ENCODE peak calls at places on chromosomes 6 and 20, in five cellular contexts. One of them, this sample, is unnamed.

GRCh38 chr6:140957334-140957733 is 1175.4 kb upstream of the GJE1 start:
- DNase-seq in IMR-90: no peak
- DNase-seq in psoas muscle: no peak
- DNase-seq in bronchial epithelial cell: no peak
- DNase-seq in fibroblast of villous mesenchyme: no peak
- DNase-seq in this sample: no peak

GRCh38 chr6:106692823-106693216 is 63.4 kb downstream of the QRSL1 start:
- DNase-seq in psoas muscle: no peak
- DNase-seq in IMR-90: no peak
- DNase-seq in bronchial epithelial cell: no peak
- DNase-seq in fibroblast of villous mesenchyme: no peak
- DNase-seq in this sample: no peak

GRCh38 chr6:164370773-164371172 is 938.6 kb downstream of the C6orf118 start:
- DNase-seq in fibroblast of villous mesenchyme: peak
- DNase-seq in bronchial epithelial cell: peak
- DNase-seq in IMR-90: no peak
- DNase-seq in psoas muscle: no peak
- DNase-seq in this sample: no peak

GRCh38 chr6:15521516-15521915 is 141.3 kb downstream of the DTNBP1 start:
- DNase-seq in fibroblast of villous mesenchyme: peak
- DNase-seq in psoas muscle: no peak
- DNase-seq in IMR-90: no peak
- DNase-seq in bronchial epithelial cell: no peak
- DNase-seq in this sample: no peak

GRCh38 chr6:122673345-122673961 is 63.2 kb downstream of the PKIB start:
- DNase-seq in IMR-90: no peak
- DNase-seq in fibroblast of villous mesenchyme: peak
- DNase-seq in psoas muscle: no peak
- DNase-seq in bronchial epithelial cell: peak
- DNase-seq in this sample: no peak

GRCh38 chr20:62860924-62861691 is 514 bp downstream of the TCFL5 start:
- DNase-seq in IMR-90: no peak
- DNase-seq in bronchial epithelial cell: no peak
- DNase-seq in psoas muscle: no peak
- DNase-seq in fibroblast of villous mesenchyme: peak
- DNase-seq in this sample: no peak

GRCh38 chr6:48476257-48476656 is 365.3 kb upstream of the PTCHD4 start:
- DNase-seq in IMR-90: peak
- DNase-seq in bronchial epithelial cell: peak
- DNase-seq in psoas muscle: no peak
- DNase-seq in fibroblast of villous mesenchyme: peak
- DNase-seq in this sample: no peak

GRCh38 chr6:10407674-10408054 is 7.2 kb downstream of the TFAP2A start:
- DNase-seq in IMR-90: no peak
- DNase-seq in fibroblast of villous mesenchyme: no peak
- DNase-seq in bronchial epithelial cell: no peak
- DNase-seq in psoas muscle: no peak
- DNase-seq in this sample: no peak

GRCh38 chr6:43871933-43872332 is 101.9 kb downstream of the VEGFA start:
- DNase-seq in bronchial epithelial cell: no peak
- DNase-seq in IMR-90: no peak
- DNase-seq in psoas muscle: no peak
- DNase-seq in fibroblast of villous mesenchyme: no peak
- DNase-seq in this sample: no peak

GRCh38 chr20:20455945-20456344 is 88.0 kb downstream of the INSM1 start:
- DNase-seq in psoas muscle: no peak
- DNase-seq in IMR-90: no peak
- DNase-seq in bronchial epithelial cell: no peak
- DNase-seq in fibroblast of villous mesenchyme: no peak
- DNase-seq in this sample: no peak

GRCh38 chr6:1070085-1070521 is 241.8 kb upstream of the FOXQ1 start:
- DNase-seq in psoas muscle: no peak
- DNase-seq in fibroblast of villous mesenchyme: peak
- DNase-seq in bronchial epithelial cell: no peak
- DNase-seq in IMR-90: peak
- DNase-seq in this sample: no peak

GRCh38 chr6:86255973-86256372 is 613.3 kb upstream of the SYNCRIP start:
- DNase-seq in psoas muscle: no peak
- DNase-seq in bronchial epithelial cell: no peak
- DNase-seq in fibroblast of villous mesenchyme: no peak
- DNase-seq in IMR-90: no peak
- DNase-seq in this sample: no peak

GRCh38 chr20:38985603-38986170 is 23.5 kb downstream of the DHX35 start:
- DNase-seq in IMR-90: peak
- DNase-seq in bronchial epithelial cell: peak
- DNase-seq in psoas muscle: no peak
- DNase-seq in fibroblast of villous mesenchyme: peak
- DNase-seq in this sample: no peak

GRCh38 chr20:51360451-51361230 is 181.9 kb downstream of the NFATC2 start:
- DNase-seq in IMR-90: peak
- DNase-seq in bronchial epithelial cell: peak
- DNase-seq in psoas muscle: no peak
- DNase-seq in fibroblast of villous mesenchyme: peak
- DNase-seq in this sample: no peak

GRCh38 chr20:23254034-23254433 is 96.6 kb upstream of the NXT1 start:
- DNase-seq in psoas muscle: no peak
- DNase-seq in bronchial epithelial cell: no peak
- DNase-seq in IMR-90: no peak
- DNase-seq in fibroblast of villous mesenchyme: no peak
- DNase-seq in this sample: no peak

GRCh38 chr20:11117808-11118528 is 444.2 kb upstream of the JAG1 start:
- DNase-seq in fibroblast of villous mesenchyme: no peak
- DNase-seq in bronchial epithelial cell: peak
- DNase-seq in IMR-90: peak
- DNase-seq in psoas muscle: peak
- DNase-seq in this sample: no peak

GRCh38 chr6:132511836-132512230 is 1.1 kb downstream of the STX7 start:
- DNase-seq in fibroblast of villous mesenchyme: no peak
- DNase-seq in IMR-90: no peak
- DNase-seq in psoas muscle: no peak
- DNase-seq in bronchial epithelial cell: peak
- DNase-seq in this sample: no peak

GRCh38 chr20:18831830-18832229 is 18.2 kb downstream of the SCP2D1 start:
- DNase-seq in IMR-90: peak
- DNase-seq in psoas muscle: no peak
- DNase-seq in bronchial epithelial cell: peak
- DNase-seq in fibroblast of villous mesenchyme: peak
- DNase-seq in this sample: no peak

GRCh38 chr6:123263981-123264380 is 267.9 kb downstream of the CLVS2 start:
- DNase-seq in IMR-90: no peak
- DNase-seq in fibroblast of villous mesenchyme: no peak
- DNase-seq in bronchial epithelial cell: peak
- DNase-seq in psoas muscle: no peak
- DNase-seq in this sample: no peak

GRCh38 chr6:3749991-3750323 is 1.6 kb downstream of the PXDC1 start:
- DNase-seq in IMR-90: peak
- DNase-seq in fibroblast of villous mesenchyme: peak
- DNase-seq in psoas muscle: peak
- DNase-seq in bronchial epithelial cell: peak
- DNase-seq in this sample: no peak

GRCh38 chr20:48056218-48056617 is 270.9 kb upstream of the SULF2 start:
- DNase-seq in fibroblast of villous mesenchyme: no peak
- DNase-seq in psoas muscle: no peak
- DNase-seq in bronchial epithelial cell: no peak
- DNase-seq in IMR-90: no peak
- DNase-seq in this sample: no peak

GRCh38 chr6:57302477-57302876 is 15.0 kb upstream of the PRIM2 start:
- DNase-seq in IMR-90: peak
- DNase-seq in psoas muscle: no peak
- DNase-seq in bronchial epithelial cell: no peak
- DNase-seq in fibroblast of villous mesenchyme: peak
- DNase-seq in this sample: no peak

GRCh38 chr6:20153194-20153593 is 59.1 kb downstream of the MBOAT1 start:
- DNase-seq in IMR-90: no peak
- DNase-seq in fibroblast of villous mesenchyme: no peak
- DNase-seq in psoas muscle: no peak
- DNase-seq in bronchial epithelial cell: no peak
- DNase-seq in this sample: no peak

GRCh38 chr6:121201108-121201507 is 133.2 kb downstream of the TBC1D32 start:
- DNase-seq in bronchial epithelial cell: peak
- DNase-seq in IMR-90: peak
- DNase-seq in fibroblast of villous mesenchyme: peak
- DNase-seq in psoas muscle: no peak
- DNase-seq in this sample: no peak

GRCh38 chr6:118750143-118750542 is 98.8 kb upstream of the CEP85L start:
- DNase-seq in fibroblast of villous mesenchyme: no peak
- DNase-seq in IMR-90: no peak
- DNase-seq in psoas muscle: no peak
- DNase-seq in bronchial epithelial cell: no peak
- DNase-seq in this sample: no peak

GRCh38 chr6:105786890-105787655 is 299.1 kb upstream of the PRDM1 start:
- DNase-seq in fibroblast of villous mesenchyme: no peak
- DNase-seq in psoas muscle: no peak
- DNase-seq in IMR-90: no peak
- DNase-seq in bronchial epithelial cell: no peak
- DNase-seq in this sample: no peak

GRCh38 chr20:40617594-40617993 is 71.4 kb downstream of the MAFB start:
- DNase-seq in IMR-90: no peak
- DNase-seq in psoas muscle: no peak
- DNase-seq in fibroblast of villous mesenchyme: no peak
- DNase-seq in bronchial epithelial cell: no peak
- DNase-seq in this sample: no peak

GRCh38 chr6:159601211-159601610 is 91.8 kb downstream of the SOD2 start:
- DNase-seq in fibroblast of villous mesenchyme: no peak
- DNase-seq in IMR-90: no peak
- DNase-seq in psoas muscle: no peak
- DNase-seq in bronchial epithelial cell: no peak
- DNase-seq in this sample: no peak

GRCh38 chr20:51526754-51527153 is 15.8 kb downstream of the NFATC2 start:
- DNase-seq in fibroblast of villous mesenchyme: no peak
- DNase-seq in psoas muscle: no peak
- DNase-seq in IMR-90: no peak
- DNase-seq in bronchial epithelial cell: no peak
- DNase-seq in this sample: no peak

GRCh38 chr6:106692112-106692822 is 62.9 kb downstream of the QRSL1 start:
- DNase-seq in bronchial epithelial cell: peak
- DNase-seq in fibroblast of villous mesenchyme: peak
- DNase-seq in psoas muscle: no peak
- DNase-seq in IMR-90: peak
- DNase-seq in this sample: no peak

GRCh38 chr6:106448000-106448426 is 87.5 kb downstream of the CRYBG1 start:
- DNase-seq in bronchial epithelial cell: no peak
- DNase-seq in IMR-90: no peak
- DNase-seq in fibroblast of villous mesenchyme: no peak
- DNase-seq in psoas muscle: peak
- DNase-seq in this sample: no peak

GRCh38 chr6:28534880-28535279 is 9.2 kb downstream of the GPX5 start:
- DNase-seq in fibroblast of villous mesenchyme: no peak
- DNase-seq in IMR-90: no peak
- DNase-seq in psoas muscle: no peak
- DNase-seq in bronchial epithelial cell: no peak
- DNase-seq in this sample: no peak

GRCh38 chr6:37741757-37742400 is 44.2 kb upstream of the MDGA1 start:
- DNase-seq in fibroblast of villous mesenchyme: peak
- DNase-seq in psoas muscle: no peak
- DNase-seq in IMR-90: no peak
- DNase-seq in bronchial epithelial cell: no peak
- DNase-seq in this sample: no peak

GRCh38 chr20:1130849-1131248 is 12.4 kb downstream of the PSMF1 start:
- DNase-seq in fibroblast of villous mesenchyme: no peak
- DNase-seq in bronchial epithelial cell: no peak
- DNase-seq in psoas muscle: peak
- DNase-seq in IMR-90: no peak
- DNase-seq in this sample: no peak

GRCh38 chr20:59588236-59588855 is 16.0 kb upstream of the PHACTR3 start:
- DNase-seq in bronchial epithelial cell: no peak
- DNase-seq in psoas muscle: no peak
- DNase-seq in IMR-90: no peak
- DNase-seq in fibroblast of villous mesenchyme: no peak
- DNase-seq in this sample: no peak

GRCh38 chr20:2751868-2752630 is 48.4 kb downstream of the CPXM1 start:
- DNase-seq in psoas muscle: no peak
- DNase-seq in IMR-90: no peak
- DNase-seq in bronchial epithelial cell: no peak
- DNase-seq in fibroblast of villous mesenchyme: no peak
- DNase-seq in this sample: no peak

GRCh38 chr6:36827261-36828079 is 11.8 kb downstream of the CPNE5 start:
- DNase-seq in bronchial epithelial cell: peak
- DNase-seq in psoas muscle: peak
- DNase-seq in fibroblast of villous mesenchyme: peak
- DNase-seq in IMR-90: peak
- DNase-seq in this sample: no peak

GRCh38 chr6:86118271-86118670 is 475.6 kb upstream of the SYNCRIP start:
- DNase-seq in bronchial epithelial cell: no peak
- DNase-seq in IMR-90: no peak
- DNase-seq in fibroblast of villous mesenchyme: no peak
- DNase-seq in psoas muscle: no peak
- DNase-seq in this sample: no peak

GRCh38 chr6:18302561-18303439 is 38.5 kb upstream of the DEK start:
- DNase-seq in fibroblast of villous mesenchyme: peak
- DNase-seq in IMR-90: peak
- DNase-seq in psoas muscle: no peak
- DNase-seq in bronchial epithelial cell: no peak
- DNase-seq in this sample: no peak
- TF ChIP-seq CTCF in fibroblast of villous mesenchyme: peak
- TF ChIP-seq CTCF in IMR-90: peak
- TF ChIP-seq CTCF in psoas muscle: peak
- TF ChIP-seq CTCF in bronchial epithelial cell: no peak
- TF ChIP-seq CTCF in this sample: peak

GRCh38 chr6:144809120-144809519 is 524.0 kb downstream of the UTRN start:
- DNase-seq in fibroblast of villous mesenchyme: no peak
- DNase-seq in psoas muscle: no peak
- DNase-seq in IMR-90: peak
- DNase-seq in bronchial epithelial cell: peak
- DNase-seq in this sample: no peak
- TF ChIP-seq CTCF in fibroblast of villous mesenchyme: no peak
- TF ChIP-seq CTCF in psoas muscle: no peak
- TF ChIP-seq CTCF in IMR-90: no peak
- TF ChIP-seq CTCF in bronchial epithelial cell: peak
- TF ChIP-seq CTCF in this sample: no peak

GRCh38 chr6:32609391-32609730 is 19.7 kb upstream of the HLA-DRB1 start:
- DNase-seq in fibroblast of villous mesenchyme: no peak
- DNase-seq in psoas muscle: no peak
- DNase-seq in IMR-90: no peak
- DNase-seq in bronchial epithelial cell: no peak
- DNase-seq in this sample: no peak

GRCh38 chr6:32609731-32610640 is 20.3 kb upstream of the HLA-DRB1 start:
- DNase-seq in IMR-90: peak
- DNase-seq in psoas muscle: peak
- DNase-seq in bronchial epithelial cell: peak
- DNase-seq in fibroblast of villous mesenchyme: peak
- DNase-seq in this sample: no peak

GRCh38 chr6:32607263-32607987 is 17.8 kb upstream of the HLA-DRB1 start:
- DNase-seq in fibroblast of villous mesenchyme: no peak
- DNase-seq in psoas muscle: no peak
- DNase-seq in bronchial epithelial cell: no peak
- DNase-seq in IMR-90: no peak
- DNase-seq in this sample: no peak

GRCh38 chr6:32607988-32608298 is 18.3 kb upstream of the HLA-DRB1 start:
- DNase-seq in fibroblast of villous mesenchyme: no peak
- DNase-seq in bronchial epithelial cell: no peak
- DNase-seq in psoas muscle: no peak
- DNase-seq in IMR-90: no peak
- DNase-seq in this sample: no peak

GRCh38 chr6:32608374-32608773 is 18.7 kb upstream of the HLA-DRB1 start:
- DNase-seq in IMR-90: no peak
- DNase-seq in bronchial epithelial cell: no peak
- DNase-seq in psoas muscle: no peak
- DNase-seq in fibroblast of villous mesenchyme: no peak
- DNase-seq in this sample: no peak
- TF ChIP-seq CTCF in IMR-90: no peak
- TF ChIP-seq CTCF in bronchial epithelial cell: no peak
- TF ChIP-seq CTCF in psoas muscle: no peak
- TF ChIP-seq CTCF in fibroblast of villous mesenchyme: no peak
- TF ChIP-seq CTCF in this sample: no peak

GRCh38 chr20:50152394-50153152 is 950 bp downstream of the PEDS1 start:
- DNase-seq in psoas muscle: no peak
- DNase-seq in bronchial epithelial cell: peak
- DNase-seq in fibroblast of villous mesenchyme: no peak
- DNase-seq in IMR-90: no peak
- DNase-seq in this sample: no peak
- TF ChIP-seq CTCF in psoas muscle: no peak
- TF ChIP-seq CTCF in bronchial epithelial cell: peak
- TF ChIP-seq CTCF in fibroblast of villous mesenchyme: no peak
- TF ChIP-seq CTCF in IMR-90: no peak
- TF ChIP-seq CTCF in this sample: no peak

This sample was measured in D721Med.